ENCODE peak calls at places on chromosomes 1 and 21, in seven cellular contexts. One of them, this sample, is unnamed.

GRCh38 chr1:152517237-152517811 is 3.0 kb downstream of the CRCT1 start:
- DNase-seq in HT1080: peak
- DNase-seq in endothelial cell: no peak
- DNase-seq in NT2/D1: no peak
- DNase-seq in stimulated activated CD8-positive, alpha-beta memory T cell treated with anti-CD3 and anti-CD28 coated beads, Interleukin-15, amount 100 ng/mL, for 24 hours: no peak
- DNase-seq in DMS79 treated with DMSO at 0.1 percent for 48 hours: no peak
- DNase-seq in upper lobe of right lung: no peak
- DNase-seq in this sample: no peak

GRCh38 chr1:235998812-235999211 is 66.1 kb downstream of the NID1 start:
- DNase-seq in DMS79 treated with DMSO at 0.1 percent for 48 hours: no peak
- DNase-seq in upper lobe of right lung: no peak
- DNase-seq in NT2/D1: no peak
- DNase-seq in endothelial cell: no peak
- DNase-seq in stimulated activated CD8-positive, alpha-beta memory T cell treated with anti-CD3 and anti-CD28 coated beads, Interleukin-15, amount 100 ng/mL, for 24 hours: no peak
- DNase-seq in HT1080: peak
- DNase-seq in this sample: no peak

GRCh38 chr1:198598796-198599321 is 40.0 kb upstream of the PTPRC start:
- DNase-seq in HT1080: no peak
- DNase-seq in NT2/D1: no peak
- DNase-seq in endothelial cell: no peak
- DNase-seq in upper lobe of right lung: no peak
- DNase-seq in DMS79 treated with DMSO at 0.1 percent for 48 hours: no peak
- DNase-seq in stimulated activated CD8-positive, alpha-beta memory T cell treated with anti-CD3 and anti-CD28 coated beads, Interleukin-15, amount 100 ng/mL, for 24 hours: no peak
- DNase-seq in this sample: no peak

GRCh38 chr21:43345746-43346409 is 81.1 kb downstream of the SIK1 start:
- DNase-seq in upper lobe of right lung: peak
- DNase-seq in HT1080: peak
- DNase-seq in endothelial cell: no peak
- DNase-seq in stimulated activated CD8-positive, alpha-beta memory T cell treated with anti-CD3 and anti-CD28 coated beads, Interleukin-15, amount 100 ng/mL, for 24 hours: no peak
- DNase-seq in NT2/D1: no peak
- DNase-seq in DMS79 treated with DMSO at 0.1 percent for 48 hours: no peak
- DNase-seq in this sample: no peak

GRCh38 chr1:230067871-230068814 is 1.1 kb downstream of the GALNT2 start:
- DNase-seq in HT1080: no peak
- DNase-seq in DMS79 treated with DMSO at 0.1 percent for 48 hours: peak
- DNase-seq in NT2/D1: peak
- DNase-seq in endothelial cell: peak
- DNase-seq in upper lobe of right lung: peak
- DNase-seq in stimulated activated CD8-positive, alpha-beta memory T cell treated with anti-CD3 and anti-CD28 coated beads, Interleukin-15, amount 100 ng/mL, for 24 hours: no peak
- DNase-seq in this sample: peak

GRCh38 chr1:39272027-39272790 is 67.7 kb downstream of the MACF1 start:
- DNase-seq in upper lobe of right lung: no peak
- DNase-seq in DMS79 treated with DMSO at 0.1 percent for 48 hours: peak
- DNase-seq in endothelial cell: no peak
- DNase-seq in HT1080: no peak
- DNase-seq in NT2/D1: no peak
- DNase-seq in stimulated activated CD8-positive, alpha-beta memory T cell treated with anti-CD3 and anti-CD28 coated beads, Interleukin-15, amount 100 ng/mL, for 24 hours: no peak
- DNase-seq in this sample: no peak

GRCh38 chr21:42360317-42360716 is 6.0 kb downstream of the TFF1 start:
- DNase-seq in DMS79 treated with DMSO at 0.1 percent for 48 hours: no peak
- DNase-seq in endothelial cell: no peak
- DNase-seq in upper lobe of right lung: no peak
- DNase-seq in HT1080: no peak
- DNase-seq in NT2/D1: peak
- DNase-seq in stimulated activated CD8-positive, alpha-beta memory T cell treated with anti-CD3 and anti-CD28 coated beads, Interleukin-15, amount 100 ng/mL, for 24 hours: no peak
- DNase-seq in this sample: no peak

GRCh38 chr1:205375816-205376545 is 19.3 kb upstream of the KLHDC8A start:
- DNase-seq in stimulated activated CD8-positive, alpha-beta memory T cell treated with anti-CD3 and anti-CD28 coated beads, Interleukin-15, amount 100 ng/mL, for 24 hours: no peak
- DNase-seq in endothelial cell: no peak
- DNase-seq in upper lobe of right lung: no peak
- DNase-seq in NT2/D1: peak
- DNase-seq in HT1080: peak
- DNase-seq in DMS79 treated with DMSO at 0.1 percent for 48 hours: no peak
- DNase-seq in this sample: peak

GRCh38 chr1:181033128-181033798 is 520 bp upstream of the MR1 start:
- DNase-seq in HT1080: peak
- DNase-seq in DMS79 treated with DMSO at 0.1 percent for 48 hours: no peak
- DNase-seq in stimulated activated CD8-positive, alpha-beta memory T cell treated with anti-CD3 and anti-CD28 coated beads, Interleukin-15, amount 100 ng/mL, for 24 hours: no peak
- DNase-seq in upper lobe of right lung: no peak
- DNase-seq in NT2/D1: no peak
- DNase-seq in endothelial cell: no peak
- DNase-seq in this sample: no peak

This sample was measured in HAP-1.